ENCODE peak calls at places on chromosome 3, in nine cellular contexts. J is pulmonary artery endothelial cell, H is adipocyte, T is thyroid gland, X is dorsolateral prefrontal cortex, R is GM04504, K is NCI-H2081, C is left cardiac atrium, Z is NCI-H524. P is an unnamed sample.
A peak's percentile ranks its signal among the peaks of the same experiment; 100 is the strongest.

GRCh38 chr3:135633078-135633477 is 332.4 kb upstream of the PPP2R3A start:
- DNase-seq in J (no peak), H (no peak), T (no peak), X (no peak), R (no peak), K (no peak), C (no peak), Z (no peak), P (no peak)

GRCh38 chr3:139675327-139675726 is 2.4 kb downstream of the NMNAT3 start:
- DNase-seq in J (no peak), H (no peak), T (no peak), X (no peak), R (no peak), K (no peak), C (no peak), Z (no peak), P (no peak)

GRCh38 chr3:9861201-9861600 is 17.4 kb upstream of the RPUSD3 start:
- DNase-seq in J (no peak), H (no peak), T (no peak), X (no peak), R (no peak), K (no peak), C (no peak), Z (no peak), P (no peak)

GRCh38 chr3:114623420-114624046 is 329.7 kb downstream of the TIGIT start:
- DNase-seq in J (no peak), H (peak; percentile 22), T (peak; percentile 12), X (no peak), R (no peak), K (no peak), C (no peak), Z (no peak), P (no peak)

GRCh38 chr3:48594431-48595049 is 589 bp downstream of the COL7A1 start:
- DNase-seq in J (no peak), H (peak; percentile 29), T (no peak), X (no peak), R (peak; percentile 35), K (no peak), C (no peak), Z (no peak), P (no peak)

GRCh38 chr3:145017959-145018358 is 1046.3 kb downstream of the DIPK2A start:
- DNase-seq in J (no peak), H (peak; percentile 54), T (no peak), X (no peak), R (no peak), K (no peak), C (no peak), Z (no peak), P (no peak)

GRCh38 chr3:141797167-141797773 is 34.1 kb downstream of the GRK7 start:
- DNase-seq in J (peak; percentile 59), H (no peak), T (peak; percentile 77), X (no peak), R (no peak), K (no peak), C (peak; percentile 77), Z (no peak), P (peak; percentile 72)

GRCh38 chr3:183513046-183513706 is 42.3 kb downstream of the KLHL6 start:
- DNase-seq in J (no peak), H (no peak), T (no peak), X (no peak), R (no peak), K (no peak), C (no peak), Z (no peak), P (no peak)

GRCh38 chr3:14563946-14564539 is 23.9 kb upstream of the GRIP2 start:
- DNase-seq in J (no peak), H (no peak), T (no peak), X (no peak), R (no peak), K (peak; percentile 27), C (no peak), Z (no peak), P (no peak)

GRCh38 chr3:140050977-140051957 is 116.3 kb downstream of the CLSTN2 start:
- DNase-seq in J (no peak), H (peak; percentile 1), T (peak; percentile 40), X (peak; percentile 30), R (no peak), K (no peak), C (no peak), Z (peak; percentile 85), P (no peak)

GRCh38 chr3:122679085-122679466 is 1.6 kb upstream of the PARP14 start:
- DNase-seq in J (peak; percentile 32), H (peak; percentile 91), T (peak; percentile 86), X (peak; percentile 54), R (peak; percentile 53), K (peak; percentile 85), C (peak; percentile 87), Z (peak; percentile 71), P (peak; percentile 29)

GRCh38 chr3:64918989-64919388 is 231.2 kb upstream of the ADAMTS9 start:
- DNase-seq in J (no peak), H (no peak), T (no peak), X (no peak), R (no peak), K (no peak), C (no peak), Z (no peak), P (no peak)

GRCh38 chr3:183211390-183211789 is 41.7 kb upstream of the B3GNT5 start:
- DNase-seq in J (no peak), H (no peak), T (peak; percentile 14), X (no peak), R (no peak), K (no peak), C (no peak), Z (no peak), P (no peak)

GRCh38 chr3:5569152-5569551 is 381.6 kb downstream of the EDEM1 start:
- DNase-seq in J (no peak), H (no peak), T (no peak), X (no peak), R (no peak), K (no peak), C (no peak), Z (no peak), P (no peak)

GRCh38 chr3:99895706-99896441 is 78.2 kb downstream of the CMSS1 start:
- DNase-seq in J (peak; percentile 51), H (peak; percentile 80), T (no peak), X (no peak), R (peak; percentile 74), K (no peak), C (no peak), Z (no peak), P (no peak)

GRCh38 chr3:177490626-177491025 is 293.3 kb upstream of the TBL1XR1 start:
- DNase-seq in J (no peak), H (no peak), T (no peak), X (peak; percentile 36), R (no peak), K (no peak), C (no peak), Z (no peak), P (no peak)

GRCh38 chr3:105414841-105415240 is 48.1 kb downstream of the ALCAM start:
- DNase-seq in J (no peak), H (no peak), T (no peak), X (no peak), R (no peak), K (no peak), C (no peak), Z (no peak), P (peak; percentile 27)

GRCh38 chr3:72614394-72615074 is 233.7 kb downstream of the SHQ1 start:
- DNase-seq in J (no peak), H (no peak), T (no peak), X (no peak), R (no peak), K (no peak), C (no peak), Z (no peak), P (no peak)